ENCODE peak calls at places on chromosomes 11 and 22, in nine cellular contexts. One of them, this sample, is unnamed.
A peak's percentile ranks its signal among the peaks of the same experiment; 100 is the strongest.

GRCh38 chr11:29432719-29433325 is 584.0 kb downstream of the KCNA4 start:
- DNase-seq in heart left ventricle: no peak
- DNase-seq in neural progenitor cell: peak; percentile 24
- DNase-seq in CD8-positive, alpha-beta memory T cell: no peak
- DNase-seq in GM23248: peak; percentile 43
- DNase-seq in cardiac muscle cell: peak; percentile 40
- DNase-seq in HCT116: peak; percentile 3
- DNase-seq in SK-N-SH: peak; percentile 14
- DNase-seq in ovary: no peak
- DNase-seq in this sample: no peak

GRCh38 chr11:101692980-101693379 is 109.2 kb upstream of the TRPC6 start:
- DNase-seq in SK-N-SH: no peak
- DNase-seq in cardiac muscle cell: no peak
- DNase-seq in heart left ventricle: no peak
- DNase-seq in ovary: no peak
- DNase-seq in HCT116: no peak
- DNase-seq in CD8-positive, alpha-beta memory T cell: no peak
- DNase-seq in GM23248: no peak
- DNase-seq in neural progenitor cell: no peak
- DNase-seq in this sample: no peak

GRCh38 chr11:504053-504993 is 2.7 kb downstream of the RNH1 start:
- DNase-seq in CD8-positive, alpha-beta memory T cell: no peak
- DNase-seq in heart left ventricle: peak; percentile 60
- DNase-seq in neural progenitor cell: no peak
- DNase-seq in cardiac muscle cell: peak; percentile 79
- DNase-seq in ovary: peak; percentile 79
- DNase-seq in HCT116: no peak
- DNase-seq in GM23248: peak; percentile 80
- DNase-seq in SK-N-SH: no peak
- DNase-seq in this sample: peak; percentile 51

GRCh38 chr11:38460429-38460828 is 1862.4 kb upstream of the RAG2 start:
- DNase-seq in CD8-positive, alpha-beta memory T cell: no peak
- DNase-seq in ovary: no peak
- DNase-seq in heart left ventricle: no peak
- DNase-seq in SK-N-SH: no peak
- DNase-seq in neural progenitor cell: no peak
- DNase-seq in GM23248: no peak
- DNase-seq in cardiac muscle cell: peak; percentile 23
- DNase-seq in HCT116: no peak
- DNase-seq in this sample: no peak

GRCh38 chr11:121369366-121369765 is 76.8 kb downstream of the SC5D start:
- DNase-seq in GM23248: no peak
- DNase-seq in HCT116: no peak
- DNase-seq in ovary: no peak
- DNase-seq in neural progenitor cell: no peak
- DNase-seq in heart left ventricle: no peak
- DNase-seq in SK-N-SH: no peak
- DNase-seq in CD8-positive, alpha-beta memory T cell: no peak
- DNase-seq in cardiac muscle cell: no peak
- DNase-seq in this sample: no peak

GRCh38 chr11:48020092-48020755 is 39.9 kb downstream of the PTPRJ start:
- DNase-seq in GM23248: no peak
- DNase-seq in neural progenitor cell: no peak
- DNase-seq in ovary: no peak
- DNase-seq in HCT116: no peak
- DNase-seq in CD8-positive, alpha-beta memory T cell: peak; percentile 49
- DNase-seq in cardiac muscle cell: peak; percentile 57
- DNase-seq in SK-N-SH: no peak
- DNase-seq in heart left ventricle: no peak
- DNase-seq in this sample: no peak

GRCh38 chr11:31262761-31263160 is 106.8 kb downstream of the DCDC1 start:
- DNase-seq in SK-N-SH: no peak
- DNase-seq in HCT116: no peak
- DNase-seq in ovary: no peak
- DNase-seq in CD8-positive, alpha-beta memory T cell: no peak
- DNase-seq in cardiac muscle cell: no peak
- DNase-seq in neural progenitor cell: no peak
- DNase-seq in heart left ventricle: no peak
- DNase-seq in GM23248: peak; percentile 51
- DNase-seq in this sample: no peak

GRCh38 chr22:42944409-42944808 is 70.5 kb downstream of the PACSIN2 start:
- DNase-seq in ovary: no peak
- DNase-seq in SK-N-SH: no peak
- DNase-seq in HCT116: no peak
- DNase-seq in CD8-positive, alpha-beta memory T cell: no peak
- DNase-seq in heart left ventricle: no peak
- DNase-seq in neural progenitor cell: no peak
- DNase-seq in GM23248: no peak
- DNase-seq in cardiac muscle cell: no peak
- DNase-seq in this sample: no peak

GRCh38 chr11:16346975-16347374 is 9.4 kb downstream of the SOX6 start:
- DNase-seq in GM23248: no peak
- DNase-seq in CD8-positive, alpha-beta memory T cell: no peak
- DNase-seq in cardiac muscle cell: no peak
- DNase-seq in heart left ventricle: no peak
- DNase-seq in ovary: no peak
- DNase-seq in SK-N-SH: no peak
- DNase-seq in neural progenitor cell: no peak
- DNase-seq in HCT116: no peak
- DNase-seq in this sample: no peak

GRCh38 chr11:125215205-125215565 is 50.6 kb downstream of the PKNOX2 start:
- DNase-seq in SK-N-SH: no peak
- DNase-seq in neural progenitor cell: no peak
- DNase-seq in CD8-positive, alpha-beta memory T cell: no peak
- DNase-seq in ovary: no peak
- DNase-seq in GM23248: no peak
- DNase-seq in cardiac muscle cell: no peak
- DNase-seq in HCT116: no peak
- DNase-seq in heart left ventricle: no peak
- DNase-seq in this sample: no peak

DNA sequence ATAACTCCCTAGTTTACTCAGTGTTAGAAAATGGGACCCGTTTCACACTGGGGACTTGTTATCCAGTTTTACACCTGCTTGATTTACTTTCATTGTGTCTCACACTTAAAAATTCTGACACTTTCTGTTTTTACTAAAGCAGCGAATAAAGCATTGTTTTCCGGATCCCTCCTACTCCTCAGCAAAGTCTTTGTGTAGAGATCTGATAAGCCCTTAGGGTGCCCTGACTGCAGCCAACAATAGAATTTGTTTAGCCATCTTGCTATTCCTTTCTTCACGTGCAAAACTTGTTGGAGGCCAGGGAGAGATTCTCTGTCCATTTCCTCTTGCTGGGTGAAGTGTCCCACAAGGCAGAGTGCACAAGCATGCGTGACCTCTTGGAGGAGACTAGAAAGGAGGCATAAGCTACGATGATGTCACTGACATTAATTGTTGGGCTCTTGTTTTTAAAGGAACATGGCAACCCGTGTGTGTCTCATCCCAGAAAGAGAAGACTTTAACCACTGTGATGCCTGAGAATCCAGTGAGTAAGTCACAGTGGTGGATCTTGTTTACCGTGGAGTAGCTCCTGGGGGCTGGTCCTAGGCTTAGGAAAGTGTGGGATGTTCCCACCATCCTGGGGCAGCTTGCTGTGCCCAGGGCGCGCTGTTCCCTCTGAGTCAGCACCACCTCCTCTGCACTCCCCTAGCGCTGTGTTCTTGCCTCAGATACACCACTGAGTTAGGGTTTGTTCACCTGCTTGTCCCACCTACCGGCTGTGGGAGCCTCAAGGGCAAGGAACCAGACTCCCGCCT is 27.7 kb downstream of the MICAL2 start:
- DNase-seq in SK-N-SH: peak; percentile 38
- DNase-seq in HCT116: no peak
- DNase-seq in neural progenitor cell: peak; percentile 35
- DNase-seq in CD8-positive, alpha-beta memory T cell: no peak
- DNase-seq in ovary: no peak
- DNase-seq in GM23248: peak; percentile 67
- DNase-seq in heart left ventricle: no peak
- DNase-seq in cardiac muscle cell: peak; percentile 78
- DNase-seq in this sample: peak; percentile 62
- H3K4me1 ChIP-seq in SK-N-SH: no peaks in the 10 kb centered on the region
- H3K4me1 ChIP-seq in HCT116: no peaks in the 10 kb centered on the region
- H3K4me1 ChIP-seq in neural progenitor cell: peaks cover 10% of the 10 kb centered on the region
- H3K4me1 ChIP-seq in CD8-positive, alpha-beta memory T cell: peaks cover 36% of the 10 kb centered on the region
- H3K4me1 ChIP-seq in ovary: peaks cover 20% of the 10 kb centered on the region
- H3K4me1 ChIP-seq in GM23248: peaks cover 10% of the 10 kb centered on the region
- H3K4me1 ChIP-seq in heart left ventricle: peaks cover 29% of the 10 kb centered on the region
- H3K4me1 ChIP-seq in cardiac muscle cell: peaks cover 32% of the 10 kb centered on the region
- H3K4me1 ChIP-seq in this sample: peaks cover 19% of the 10 kb centered on the region

GRCh38 chr22:21819183-21819770 is 48.2 kb downstream of the MAPK1 start:
- DNase-seq in ovary: no peak
- DNase-seq in cardiac muscle cell: no peak
- DNase-seq in heart left ventricle: no peak
- DNase-seq in SK-N-SH: no peak
- DNase-seq in HCT116: no peak
- DNase-seq in CD8-positive, alpha-beta memory T cell: no peak
- DNase-seq in neural progenitor cell: no peak
- DNase-seq in GM23248: no peak
- DNase-seq in this sample: no peak
- H3K4me1 ChIP-seq in ovary: peaks cover 10% of the 10 kb centered on the region
- H3K4me1 ChIP-seq in cardiac muscle cell: peaks cover 3% of the 10 kb centered on the region
- H3K4me1 ChIP-seq in heart left ventricle: peaks cover 31% of the 10 kb centered on the region
- H3K4me1 ChIP-seq in SK-N-SH: peaks cover 8% of the 10 kb centered on the region
- H3K4me1 ChIP-seq in HCT116: peaks cover 7% of the 10 kb centered on the region
- H3K4me1 ChIP-seq in CD8-positive, alpha-beta memory T cell: peaks cover 51% of the 10 kb centered on the region
- H3K4me1 ChIP-seq in neural progenitor cell: peaks cover 15% of the 10 kb centered on the region
- H3K4me1 ChIP-seq in GM23248: peaks cover 32% of the 10 kb centered on the region
- H3K4me1 ChIP-seq in this sample: no peaks in the 10 kb centered on the region

GRCh38 chr22:30876221-30876751 is 92.3 kb downstream of the MORC2 start:
- DNase-seq in ovary: no peak
- DNase-seq in SK-N-SH: peak; percentile 41
- DNase-seq in CD8-positive, alpha-beta memory T cell: no peak
- DNase-seq in heart left ventricle: no peak
- DNase-seq in GM23248: no peak
- DNase-seq in cardiac muscle cell: no peak
- DNase-seq in HCT116: no peak
- DNase-seq in neural progenitor cell: no peak
- DNase-seq in this sample: no peak
- H3K4me1 ChIP-seq in ovary: no peaks in the 10 kb centered on the region
- H3K4me1 ChIP-seq in SK-N-SH: peaks cover 63% of the 10 kb centered on the region
- H3K4me1 ChIP-seq in CD8-positive, alpha-beta memory T cell: no peaks in the 10 kb centered on the region
- H3K4me1 ChIP-seq in heart left ventricle: peaks cover 20% of the 10 kb centered on the region
- H3K4me1 ChIP-seq in GM23248: no peaks in the 10 kb centered on the region
- H3K4me1 ChIP-seq in cardiac muscle cell: peaks cover 17% of the 10 kb centered on the region
- H3K4me1 ChIP-seq in HCT116: no peaks in the 10 kb centered on the region
- H3K4me1 ChIP-seq in neural progenitor cell: peaks cover 8% of the 10 kb centered on the region
- H3K4me1 ChIP-seq in this sample: no peaks in the 10 kb centered on the region

GRCh38 chr11:128523616-128524015 is 63.7 kb downstream of the ETS1 start:
- DNase-seq in neural progenitor cell: no peak
- DNase-seq in ovary: no peak
- DNase-seq in cardiac muscle cell: peak; percentile 78
- DNase-seq in SK-N-SH: no peak
- DNase-seq in GM23248: peak; percentile 88
- DNase-seq in heart left ventricle: no peak
- DNase-seq in HCT116: no peak
- DNase-seq in CD8-positive, alpha-beta memory T cell: no peak
- DNase-seq in this sample: no peak
- H3K4me1 ChIP-seq in neural progenitor cell: peaks cover 4% of the 10 kb centered on the region
- H3K4me1 ChIP-seq in ovary: no peaks in the 10 kb centered on the region
- H3K4me1 ChIP-seq in cardiac muscle cell: peaks cover 5% of the 10 kb centered on the region
- H3K4me1 ChIP-seq in SK-N-SH: peaks cover 37% of the 10 kb centered on the region
- H3K4me1 ChIP-seq in GM23248: peaks cover 33% of the 10 kb centered on the region
- H3K4me1 ChIP-seq in heart left ventricle: peaks cover 23% of the 10 kb centered on the region
- H3K4me1 ChIP-seq in HCT116: peaks cover 5% of the 10 kb centered on the region
- H3K4me1 ChIP-seq in CD8-positive, alpha-beta memory T cell: peaks cover 54% of the 10 kb centered on the region
- H3K4me1 ChIP-seq in this sample: peaks cover 5% of the 10 kb centered on the region

GRCh38 chr11:95254139-95254704 is 23.2 kb upstream of the SESN3 start:
- DNase-seq in CD8-positive, alpha-beta memory T cell: peak; percentile 72
- DNase-seq in HCT116: peak; percentile 64
- DNase-seq in cardiac muscle cell: peak; percentile 93
- DNase-seq in GM23248: peak; percentile 92
- DNase-seq in neural progenitor cell: peak; percentile 70
- DNase-seq in heart left ventricle: peak; percentile 84
- DNase-seq in ovary: peak; percentile 71
- DNase-seq in SK-N-SH: peak; percentile 72
- DNase-seq in this sample: peak; percentile 90
- H3K4me1 ChIP-seq in CD8-positive, alpha-beta memory T cell: peaks cover 37% of the 10 kb centered on the region
- H3K4me1 ChIP-seq in HCT116: peaks cover 14% of the 10 kb centered on the region
- H3K4me1 ChIP-seq in cardiac muscle cell: peaks cover 4% of the 10 kb centered on the region
- H3K4me1 ChIP-seq in GM23248: peaks cover 8% of the 10 kb centered on the region
- H3K4me1 ChIP-seq in neural progenitor cell: peaks cover 52% of the 10 kb centered on the region
- H3K4me1 ChIP-seq in heart left ventricle: no peaks in the 10 kb centered on the region
- H3K4me1 ChIP-seq in ovary: peaks cover 2% of the 10 kb centered on the region
- H3K4me1 ChIP-seq in SK-N-SH: peaks cover 25% of the 10 kb centered on the region
- H3K4me1 ChIP-seq in this sample: peaks cover 7% of the 10 kb centered on the region

This sample was measured in uterus.